ENCODE peak calls at places on chromosomes 13 and 19, in seven cellular contexts. G, C, R, H, A, B and D are unnamed samples.

GRCh38 chr13:44171861-44172260 is 201.8 kb upstream of the SERP2 start:
- DNase-seq in G (no peak), C (no peak), R (no peak), H (no peak), A (no peak), B (no peak), D (no peak)

GRCh38 chr19:32387701-32388392 is 17.7 kb upstream of the DPY19L3 start:
- DNase-seq in G (no peak), C (no peak), R (no peak), H (peak; percentile 62), A (no peak), B (no peak), D (no peak)

GRCh38 chr19:4448147-4448985 is 9.2 kb downstream of the UBXN6 start:
- DNase-seq in G (no peak), C (peak; percentile 71), R (no peak), H (no peak), A (no peak), B (no peak), D (no peak)

GRCh38 chr19:47663911-47664771 is 49.1 kb upstream of the EHD2 start:
- DNase-seq in G (no peak), C (peak; percentile 81), R (peak; percentile 87), H (peak; percentile 99), A (no peak), B (peak; percentile 74), D (peak; percentile 36)

GRCh38 chr13:71873418-71874276 is 6.6 kb upstream of the DACH1 start:
- DNase-seq in G (no peak), C (no peak), R (no peak), H (no peak), A (no peak), B (no peak), D (no peak)

GRCh38 chr13:35630551-35631275 is 154.2 kb upstream of the MAB21L1 start:
- DNase-seq in G (peak; percentile 13), C (no peak), R (no peak), H (peak; percentile 70), A (no peak), B (no peak), D (no peak)

GRCh38 chr13:99178636-99179035 is 22.0 kb upstream of the UBAC2 start:
- DNase-seq in G (no peak), C (no peak), R (no peak), H (no peak), A (no peak), B (no peak), D (no peak)

GRCh38 chr13:40272776-40273139 is 393.7 kb downstream of the FOXO1 start:
- DNase-seq in G (no peak), C (no peak), R (no peak), H (peak; percentile 8), A (no peak), B (no peak), D (no peak)

GRCh38 chr13:104961246-104961645 is 1574.2 kb downstream of the EFNB2 start:
- DNase-seq in G (no peak), C (no peak), R (no peak), H (no peak), A (no peak), B (no peak), D (no peak)

GRCh38 chr13:75178436-75178835 is 303.5 kb downstream of the TBC1D4 start:
- DNase-seq in G (no peak), C (no peak), R (no peak), H (no peak), A (no peak), B (no peak), D (no peak)

GRCh38 chr13:102799544-102800144 is 725 bp downstream of the BIVM start:
- DNase-seq in G (no peak), C (peak; percentile 91), R (peak; percentile 67), H (peak; percentile 5), A (no peak), B (peak; percentile 29), D (peak; percentile 31)

GRCh38 chr13:108527849-108528248 is 101.6 kb upstream of the MYO16 start:
- DNase-seq in G (no peak), C (no peak), R (no peak), H (no peak), A (no peak), B (no peak), D (no peak)

GRCh38 chr19:8151499-8152035 is 2.2 kb upstream of the FBN3 start:
- DNase-seq in G (no peak), C (no peak), R (no peak), H (no peak), A (no peak), B (no peak), D (peak; percentile 66)

GRCh38 chr19:31119951-31120690 is 229.1 kb downstream of the TSHZ3 start:
- DNase-seq in G (no peak), C (no peak), R (no peak), H (no peak), A (no peak), B (no peak), D (peak; percentile 94)

GRCh38 chr19:43798546-43799409 is 3.5 kb downstream of the LYPD5 start:
- DNase-seq in G (no peak), C (peak; percentile 89), R (no peak), H (no peak), A (no peak), B (peak; percentile 62), D (peak; percentile 58)

GRCh38 chr13:111245781-111246384 is 74.6 kb upstream of the TEX29 start:
- DNase-seq in G (no peak), C (no peak), R (no peak), H (peak; percentile 56), A (no peak), B (no peak), D (no peak)

GRCh38 chr13:38308736-38309135 is 40.9 kb upstream of the UFM1 start:
- DNase-seq in G (no peak), C (no peak), R (no peak), H (peak; percentile 63), A (no peak), B (no peak), D (no peak)

GRCh38 chr13:53126803-53127202 is 98.2 kb downstream of the OLFM4 start:
- DNase-seq in G (no peak), C (no peak), R (no peak), H (peak; percentile 65), A (no peak), B (no peak), D (no peak)

GRCh38 chr19:4575978-4576933 is 16.8 kb upstream of the SEMA6B start:
- DNase-seq in G (peak; percentile 72), C (no peak), R (peak; percentile 78), H (peak; percentile 27), A (no peak), B (peak; percentile 74), D (peak; percentile 48)

GRCh38 chr13:44934724-44935123 is 54.5 kb downstream of the NUFIP1 start:
- DNase-seq in G (peak; percentile 40), C (no peak), R (no peak), H (peak; percentile 67), A (no peak), B (no peak), D (no peak)

GRCh38 chr13:30486230-30487074 is 20.7 kb upstream of the HMGB1 start:
- DNase-seq in G (no peak), C (no peak), R (no peak), H (no peak), A (no peak), B (peak; percentile 80), D (peak; percentile 64)

GRCh38 chr19:48194041-48194871 is 23.8 kb downstream of the ZSWIM9 start:
- DNase-seq in G (no peak), C (peak; percentile 76), R (no peak), H (peak; percentile 7), A (no peak), B (no peak), D (no peak)

GRCh38 chr13:25085125-25085742 is 10.7 kb upstream of the PABPC3 start:
- DNase-seq in G (peak; percentile 27), C (no peak), R (no peak), H (peak; percentile 26), A (no peak), B (peak; percentile 29), D (peak; percentile 14)

GRCh38 chr13:68727165-68727564 is 1380.5 kb upstream of the ATXN8OS start:
- DNase-seq in G (no peak), C (no peak), R (no peak), H (peak; percentile 0), A (no peak), B (no peak), D (no peak)

GRCh38 chr13:73918691-73919090 is 215.5 kb downstream of the KLF12 start:
- DNase-seq in G (no peak), C (no peak), R (no peak), H (no peak), A (no peak), B (no peak), D (no peak)

GRCh38 chr19:6199240-6199983 is 63.9 kb downstream of the ACSBG2 start:
- DNase-seq in G (peak; percentile 100), C (peak; percentile 100), R (peak; percentile 99), H (peak; percentile 98), A (peak; percentile 98), B (peak; percentile 100), D (peak; percentile 99)
- TF ChIP-seq POLR2A in G (peak; percentile 43), C (no peak), R (no peak), H (no peak), A (no peak), B (no peak), D (peak; percentile 19)

GRCh38 chr19:1286859-1287621 is 1.4 kb downstream of the EFNA2 start:
- DNase-seq in G (no peak), C (peak; percentile 66), R (no peak), H (no peak), A (no peak), B (no peak), D (no peak)
- H3K27me3 ChIP-seq in G (peaks cover 20% of the 10 kb centered on the region), C (peaks cover 60% of the 10 kb centered on the region), R (peaks cover 91% of the 10 kb centered on the region), H (peaks cover 48% of the 10 kb centered on the region), A (peaks cover 8% of the 10 kb centered on the region), B (peaks cover 92% of the 10 kb centered on the region), D (no peaks in the 10 kb centered on the region)

GRCh38 chr13:100388923-100389322 is 199.7 kb downstream of the GGACT start:
- DNase-seq in G (no peak), C (no peak), R (no peak), H (no peak), A (no peak), B (no peak), D (no peak)
- H3K4me3 ChIP-seq in G (no peak overlapping the region), C (no peak overlapping the region), R (no peak overlapping the region), H (no peak overlapping the region), A (no peak overlapping the region), B (no peak overlapping the region), D (no peak overlapping the region)

GRCh38 chr19:50792852-50793250 is 2.6 kb downstream of the ACP4 start:
- DNase-seq in G (no peak), C (no peak), R (no peak), H (no peak), A (no peak), B (no peak), D (no peak)

GRCh38 chr19:50790898-50791562 is 815 bp downstream of the ACP4 start:
- DNase-seq in G (no peak), C (no peak), R (no peak), H (no peak), A (no peak), B (no peak), D (no peak)

GRCh38 chr19:50793558-50794065 is 3.4 kb downstream of the ACP4 start:
- DNase-seq in G (no peak), C (no peak), R (no peak), H (no peak), A (no peak), B (no peak), D (no peak)

GRCh38 chr19:50791594-50792245 is 1.5 kb downstream of the ACP4 start:
- DNase-seq in G (no peak), C (peak; percentile 77), R (no peak), H (no peak), A (no peak), B (no peak), D (no peak)

GRCh38 chr19:50792246-50792851 is 2.1 kb downstream of the ACP4 start:
- DNase-seq in G (no peak), C (no peak), R (no peak), H (no peak), A (no peak), B (no peak), D (no peak)
- TF ChIP-seq POLR2A in G (no peak), C (no peak), R (no peak), H (no peak), A (no peak), B (no peak), D (no peak)

GRCh38 chr13:113099142-113099541 is 6.4 kb upstream of the F7 start:
- DNase-seq in G (no peak), C (no peak), R (no peak), H (no peak), A (no peak), B (no peak), D (no peak)
- H3K27me3 ChIP-seq in G (no peaks in the 10 kb centered on the region), C (no peaks in the 10 kb centered on the region), R (peaks cover 7% of the 10 kb centered on the region), H (peaks cover 22% of the 10 kb centered on the region), A (no peaks in the 10 kb centered on the region), B (peaks cover 33% of the 10 kb centered on the region), D (no peaks in the 10 kb centered on the region)